ENCODE peak calls at places on chromosomes 11 and 22, in six cellular contexts. X is kidney epithelial cell, R is OCI-LY7, C is right atrium auricular region, E is fibroblast of lung, W is A549. G is an unnamed sample.

GRCh38 chr11:68145120-68145866 is 24.1 kb upstream of the CHKA start:
- DNase-seq in X (no peak), E (no peak), C (no peak), R (no peak), W (peak), G (no peak)

GRCh38 chr11:119641991-119642745 is 86.8 kb downstream of the NECTIN1 start:
- DNase-seq in R (peak), C (no peak), W (peak), X (no peak), E (peak), G (peak)

GRCh38 chr11:70220920-70221319 is 17.8 kb downstream of the FADD start:
- DNase-seq in C (no peak), E (no peak), W (no peak), X (no peak), R (no peak), G (no peak)

GRCh38 chr11:33377100-33377851 is 120.1 kb downstream of the HIPK3 start:
- DNase-seq in C (no peak), R (no peak), W (no peak), E (no peak), X (no peak), G (no peak)

GRCh38 chr22:31898406-31898805 is 45.9 kb upstream of the YWHAH start:
- DNase-seq in E (no peak), X (no peak), R (no peak), W (no peak), C (no peak), G (no peak)

GRCh38 chr11:83221694-83222093 is 28.2 kb downstream of the ANKRD42 start:
- DNase-seq in C (no peak), E (no peak), X (no peak), R (no peak), W (no peak), G (no peak)

GRCh38 chr11:60743058-60743457 is 13.6 kb upstream of the MS4A15 start:
- DNase-seq in E (no peak), W (no peak), X (no peak), R (no peak), C (no peak), G (no peak)

GRCh38 chr11:27830206-27830605 is 130.0 kb upstream of the BDNF start:
- DNase-seq in E (no peak), R (no peak), C (no peak), W (no peak), X (no peak), G (no peak)

GRCh38 chr11:132472411-132473205 is 1059.7 kb downstream of the OPCML start:
- DNase-seq in X (no peak), W (no peak), C (no peak), E (peak), R (no peak), G (peak)

GRCh38 chr11:126357055-126357962 is 1.8 kb downstream of the ST3GAL4 start:
- DNase-seq in W (no peak), X (no peak), R (no peak), C (no peak), E (no peak), G (no peak)
- H3K4me3 ChIP-seq in W (peak), X (no peak), R (no peak), C (peak), E (peak), G (peak)

DNA sequence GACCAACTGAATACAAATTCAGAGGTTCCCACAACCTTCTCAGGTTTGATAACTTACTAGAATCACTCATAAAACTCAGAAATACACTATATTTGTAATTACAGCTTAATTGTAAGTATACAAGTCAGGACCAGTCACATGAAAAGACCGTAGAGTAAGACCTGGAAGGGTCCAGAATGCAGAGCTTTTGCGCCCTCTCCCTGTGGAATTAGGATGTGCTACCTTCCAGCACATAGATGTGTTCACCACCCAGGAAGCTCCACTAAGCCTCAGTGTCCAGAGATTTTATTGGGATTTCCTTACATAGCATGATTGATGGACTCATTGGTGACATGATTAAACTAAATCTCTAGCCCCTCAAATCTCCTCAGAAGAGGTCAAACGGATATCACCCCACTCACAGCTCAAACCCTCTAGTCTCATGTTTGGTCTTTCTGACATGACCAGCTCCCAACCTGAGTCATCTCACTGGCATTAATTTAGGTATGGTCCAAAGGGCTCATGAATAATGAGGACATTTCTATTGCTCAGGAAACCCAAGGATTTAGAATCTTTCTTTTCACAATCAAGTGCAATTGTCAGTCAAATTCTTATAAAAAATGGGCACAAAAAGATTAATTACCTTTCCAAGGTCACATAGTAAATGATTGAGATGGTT is 77.2 kb upstream of the UBASH3B start:
- DNase-seq in C (no peak), R (peak), E (peak), X (no peak), W (peak), G (no peak)
- TF ChIP-seq CTCF in C (no peak), R (peak), E (no peak), X (no peak), W (no peak), G (no peak)

GRCh38 chr11:24524156-24524555 is 27.3 kb downstream of the LUZP2 start:
- DNase-seq in E (no peak), X (no peak), R (no peak), C (no peak), W (no peak), G (no peak)
- H3K4me3 ChIP-seq in E (no peak), X (no peak), R (no peak), C (no peak), W (no peak), G (no peak)

GRCh38 chr11:109317726-109318125 is 104.3 kb upstream of the C11orf87 start:
- DNase-seq in X (no peak), W (no peak), R (no peak), C (no peak), E (no peak), G (no peak)

GRCh38 chr11:109320595-109320994 is 101.4 kb upstream of the C11orf87 start:
- DNase-seq in E (no peak), C (no peak), W (peak), X (peak), R (no peak), G (peak)
- TF ChIP-seq CTCF in E (no peak), C (no peak), W (no peak), X (no peak), R (no peak), G (no peak)

GRCh38 chr11:108852701-108853100 is 187.8 kb downstream of the DDX10 start:
- DNase-seq in X (no peak), W (no peak), E (no peak), R (no peak), C (no peak), G (no peak)

GRCh38 chr11:108853864-108854263 is 189.0 kb downstream of the DDX10 start:
- DNase-seq in E (no peak), R (peak), C (no peak), W (no peak), X (no peak), G (no peak)

GRCh38 chr11:108853151-108853550 is 188.3 kb downstream of the DDX10 start:
- DNase-seq in E (no peak), C (no peak), X (no peak), R (no peak), W (no peak), G (no peak)

GRCh38 chr11:108851781-108852180 is 186.9 kb downstream of the DDX10 start:
- DNase-seq in R (no peak), X (no peak), C (no peak), W (no peak), E (no peak), G (no peak)

DNA sequence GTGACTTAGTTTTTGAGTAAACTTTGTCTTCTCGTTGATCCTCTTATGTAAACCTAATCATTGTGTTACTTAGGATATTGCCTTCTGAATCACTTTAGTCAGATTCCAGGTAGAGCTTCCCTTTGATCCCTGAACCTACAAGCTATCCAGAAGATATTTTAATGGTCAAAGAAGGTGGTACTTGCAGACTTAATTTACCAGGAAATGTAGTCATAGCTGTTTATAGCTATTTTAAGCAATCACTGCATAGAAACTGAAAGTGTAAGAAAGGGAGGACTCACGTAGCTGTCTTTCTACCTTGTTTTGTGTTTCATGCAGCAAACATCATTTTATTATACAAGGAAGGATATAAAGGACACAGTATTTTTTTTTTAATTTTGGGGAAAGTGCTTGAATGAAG is 189.5 kb downstream of the DDX10 start:
- DNase-seq in E (no peak), R (peak), X (no peak), C (no peak), W (no peak), G (no peak)
- H3K4me3 ChIP-seq in E (no peak), R (peak), X (no peak), C (no peak), W (no peak), G (no peak)

DNA sequence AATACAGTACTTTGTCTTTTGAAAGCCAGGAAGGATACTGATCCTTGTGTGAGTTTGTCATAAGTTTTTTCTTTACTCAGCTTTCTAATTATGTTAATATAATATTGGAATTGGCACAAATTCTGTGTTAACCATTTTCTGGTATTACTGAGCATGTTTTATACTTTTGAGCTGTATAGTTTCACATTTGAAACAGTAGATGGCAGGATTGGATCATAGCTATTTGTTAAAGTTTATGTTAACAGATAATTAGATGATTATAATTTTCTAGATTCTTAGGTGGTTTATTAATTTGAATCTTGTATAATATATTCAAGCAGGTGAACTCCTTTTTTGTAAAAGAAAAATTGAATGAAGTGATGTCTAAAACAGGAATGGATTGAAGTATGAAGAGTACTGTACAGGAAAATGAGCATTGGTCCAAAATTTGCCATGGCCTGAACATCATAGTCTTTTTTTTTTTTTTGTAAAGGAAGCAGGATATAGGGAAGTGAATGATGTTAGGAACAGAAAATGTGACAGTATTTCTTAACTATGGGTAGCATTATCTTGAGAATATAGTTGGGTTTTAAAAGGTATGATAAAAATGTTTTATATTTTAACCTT is 102.0 kb downstream of the CYP2R1 start:
- DNase-seq in C (no peak), X (no peak), R (peak), E (peak), W (peak), G (no peak)
- TF ChIP-seq CTCF in C (peak), X (peak), R (peak), E (peak), W (peak), G (peak)

DNA sequence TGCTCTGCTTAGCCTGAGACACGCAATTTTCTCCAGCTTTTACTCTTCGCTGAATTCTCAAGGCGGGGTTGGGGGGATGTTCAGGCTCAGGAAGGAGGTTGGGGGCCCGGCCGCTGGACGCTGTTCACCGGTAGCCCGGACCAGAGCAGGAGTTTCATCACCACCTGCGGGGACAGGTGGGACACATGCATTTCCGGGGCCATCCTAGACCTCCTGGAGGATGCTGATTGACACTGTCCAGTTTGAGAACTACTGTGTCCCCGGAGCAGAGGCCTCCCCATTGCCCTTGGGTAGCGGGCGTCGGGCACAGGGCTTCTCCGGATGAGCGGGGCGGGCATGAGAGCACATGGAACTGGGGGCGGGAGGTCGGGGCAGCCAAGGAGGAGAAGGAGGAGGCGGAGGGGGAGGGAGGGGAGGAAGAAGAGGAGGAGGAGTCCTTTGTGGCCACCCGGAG is 144.0 kb upstream of the GRK3 start:
- DNase-seq in W (no peak), C (no peak), X (no peak), R (no peak), E (no peak), G (no peak)
- H3K4me3 ChIP-seq in W (peak), C (peak), X (no peak), R (no peak), E (no peak), G (no peak)